ENCODE peak calls at places on chromosomes 16 and 17, in five cellular contexts. M, Q, C, T and I are unnamed samples.

GRCh38 chr16:80708823-80709222 is 95.6 kb downstream of the CDYL2 start:
- DNase-seq in M (no peak), Q (no peak), C (no peak), T (no peak), I (no peak)

GRCh38 chr17:48952904-48953303 is 8.3 kb upstream of the SNF8 start:
- DNase-seq in M (no peak), Q (peak; percentile 58), C (no peak), T (no peak), I (no peak)

GRCh38 chr16:51550785-51551184 is 399.7 kb upstream of the SALL1 start:
- DNase-seq in M (no peak), Q (no peak), C (no peak), T (no peak), I (no peak)

GRCh38 chr17:4833941-4834501 is 881 bp downstream of the MINK1 start:
- DNase-seq in M (peak; percentile 43), Q (no peak), C (peak; percentile 68), T (no peak), I (no peak)

GRCh38 chr16:53773150-53773846 is 69.3 kb downstream of the FTO start:
- DNase-seq in M (peak; percentile 74), Q (peak; percentile 13), C (peak; percentile 81), T (no peak), I (peak; percentile 46)

GRCh38 chr16:80418772-80419355 is 121.9 kb upstream of the DYNLRB2 start:
- DNase-seq in M (no peak), Q (no peak), C (no peak), T (no peak), I (no peak)

GRCh38 chr16:52318259-52319008 is 228.5 kb downstream of the TOX3 start:
- DNase-seq in M (peak; percentile 41), Q (no peak), C (no peak), T (no peak), I (no peak)

GRCh38 chr17:2058521-2059124 is 3.7 kb downstream of the HIC1 start:
- DNase-seq in M (peak; percentile 82), Q (no peak), C (no peak), T (peak; percentile 94), I (no peak)

GRCh38 chr17:6639651-6640535 is 618 bp downstream of the KIAA0753 start:
- DNase-seq in M (peak; percentile 57), Q (no peak), C (no peak), T (no peak), I (peak; percentile 9)

GRCh38 chr16:55622930-55623561 is 32.7 kb upstream of the SLC6A2 start:
- DNase-seq in M (peak; percentile 86), Q (no peak), C (peak; percentile 100), T (peak; percentile 75), I (peak; percentile 65)

GRCh38 chr16:10827691-10828341 is 9.2 kb upstream of the TVP23A start:
- DNase-seq in M (no peak), Q (no peak), C (no peak), T (no peak), I (no peak)
- TF ChIP-seq POLR2AphosphoS5 in M (no peak), Q (no peak), C (no peak), T (no peak), I (no peak)

DNA sequence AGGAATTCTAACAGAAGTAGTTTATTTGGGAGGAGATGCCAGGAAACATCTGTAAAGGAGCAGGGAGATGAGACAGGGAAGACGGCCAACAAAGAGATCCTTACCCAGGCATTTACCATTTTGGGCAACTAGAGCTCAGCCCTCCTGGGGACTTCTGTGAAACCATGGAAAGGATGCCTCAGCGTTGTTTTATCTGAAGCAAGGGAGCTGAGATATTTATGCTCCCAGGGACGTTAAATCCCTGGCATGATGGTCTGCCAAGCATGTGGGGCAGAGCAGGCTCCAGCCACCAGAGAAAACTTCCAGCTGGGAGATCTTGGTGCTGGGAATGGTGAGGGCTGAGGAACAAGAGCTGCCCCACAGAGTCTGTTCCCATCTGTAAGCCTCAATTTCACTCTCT is 114.8 kb upstream of the FOXF1 start:
- DNase-seq in M (no peak), Q (no peak), C (no peak), T (no peak), I (no peak)
- TF ChIP-seq CREB1 in M (no peak), Q (no peak), C (no peak), T (no peak), I (no peak)

DNA sequence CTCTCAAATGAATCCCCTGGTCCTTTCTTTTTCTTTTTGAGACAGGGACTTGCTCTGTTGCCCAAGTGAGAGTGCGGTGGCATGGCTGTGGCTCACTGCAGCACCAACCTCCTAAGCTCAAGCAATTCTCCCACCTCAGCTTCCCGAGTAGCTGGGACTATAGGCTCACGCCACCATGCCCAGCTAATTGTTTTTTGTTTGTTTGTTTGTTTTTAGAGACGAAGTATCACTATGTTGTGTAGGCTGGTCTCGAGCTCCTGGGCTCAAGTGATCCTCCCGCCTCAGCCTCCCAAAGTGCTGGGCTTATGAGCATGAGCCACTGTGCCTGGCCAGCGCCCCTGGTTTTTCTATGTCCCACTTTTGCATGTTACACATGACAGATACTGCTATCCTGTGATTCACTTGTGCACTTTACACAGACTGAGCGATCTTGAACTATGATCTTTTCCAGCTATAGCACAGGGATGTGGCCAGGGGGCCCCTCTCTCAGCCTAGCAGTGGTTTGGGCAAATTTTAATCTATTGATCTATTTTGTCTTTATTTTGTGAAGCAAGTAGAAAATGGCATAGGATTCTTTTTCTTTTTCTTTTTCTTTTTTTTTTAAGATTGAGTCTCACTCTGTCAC is 31.3 kb upstream of the MLKL start:
- DNase-seq in M (no peak), Q (no peak), C (peak; percentile 62), T (no peak), I (no peak)
- TF ChIP-seq POLR2AphosphoS5 in M (no peak), Q (no peak), C (no peak), T (no peak), I (no peak)

GRCh38 chr17:8532021-8532420 is 96.3 kb downstream of the NDEL1 start:
- DNase-seq in M (no peak), Q (no peak), C (peak; percentile 89), T (no peak), I (peak; percentile 88)
- TF ChIP-seq CREB1 in M (no peak), Q (no peak), C (no peak), T (no peak), I (peak; percentile 49)

DNA sequence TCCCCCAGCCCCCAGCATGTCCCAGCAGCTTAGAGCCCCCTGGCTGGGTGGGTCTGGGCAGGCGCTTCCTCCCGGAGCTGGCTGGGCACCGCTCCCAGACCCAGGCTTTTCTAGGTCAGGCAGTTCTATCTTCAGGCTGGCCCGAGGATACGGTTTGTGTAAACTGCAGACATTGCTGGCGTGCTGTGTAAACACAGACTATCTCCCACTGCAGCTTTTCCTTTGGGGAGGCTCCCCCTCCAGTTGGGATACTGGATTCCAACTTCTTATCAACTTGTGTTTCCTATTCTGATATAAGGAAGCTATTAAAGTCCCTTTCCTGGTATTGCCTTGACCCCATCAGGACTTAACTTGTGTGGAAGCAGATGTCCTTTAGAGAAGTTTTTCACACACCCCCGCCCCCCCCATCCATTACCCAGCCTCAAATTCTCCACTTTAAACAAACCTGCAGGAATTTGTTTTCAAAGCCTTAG is 18.3 kb upstream of the GNA13 start:
- DNase-seq in M (no peak), Q (no peak), C (peak; percentile 60), T (no peak), I (peak; percentile 35)
- TF ChIP-seq POLR2AphosphoS5 in M (no peak), Q (no peak), C (no peak), T (no peak), I (no peak)